ENCODE peak calls at places on chromosome 5, in nine cellular contexts. G is fibroblast of pulmonary artery, I is HCT116, F is heart right ventricle, D is left lung, L is GM12865, J is transverse colon, R is keratinocyte, M is A549. B is an unnamed sample.

GRCh38 chr5:179772355-179772754 is 21.4 kb upstream of the LTC4S start:
- DNase-seq in I (no peak), L (no peak), M (no peak), G (no peak), F (no peak), R (no peak), J (no peak), D (no peak), B (no peak)

GRCh38 chr5:199821-200645 is 8.7 kb downstream of the LRRC14B start:
- DNase-seq in F (no peak), J (no peak), M (no peak), G (no peak), L (no peak), R (no peak), I (no peak), D (no peak), B (no peak)

GRCh38 chr5:31948006-31948405 is 226.1 kb downstream of the GOLPH3 start:
- DNase-seq in D (no peak), M (no peak), G (no peak), L (no peak), I (no peak), J (no peak), R (peak; percentile 74), F (no peak), B (no peak)

GRCh38 chr5:36796171-36796570 is 80.4 kb upstream of the NIPBL start:
- DNase-seq in M (no peak), G (no peak), F (no peak), D (no peak), J (no peak), L (no peak), I (no peak), R (no peak), B (no peak)

GRCh38 chr5:164233796-164234195 is 728.4 kb downstream of the MAT2B start:
- DNase-seq in M (no peak), I (no peak), L (no peak), R (no peak), D (no peak), J (no peak), F (no peak), G (peak; percentile 66), B (no peak)

GRCh38 chr5:141486091-141486490 is 1.3 kb downstream of the PCDHGC4 start:
- DNase-seq in J (no peak), D (no peak), F (no peak), M (no peak), L (no peak), I (no peak), R (no peak), G (no peak), B (no peak)

GRCh38 chr5:72183231-72183630 is 76.0 kb downstream of the MAP1B start:
- DNase-seq in G (no peak), F (no peak), I (no peak), J (no peak), R (no peak), L (no peak), M (no peak), D (no peak), B (no peak)

GRCh38 chr5:177040814-177041410 is 18.4 kb downstream of the ZNF346 start:
- DNase-seq in F (peak; percentile 6), D (no peak), L (no peak), R (no peak), I (no peak), J (no peak), G (peak; percentile 27), M (no peak), B (no peak)

GRCh38 chr5:75601996-75602395 is 9.3 kb upstream of the ANKDD1B start:
- DNase-seq in I (no peak), M (peak; percentile 38), L (no peak), R (peak; percentile 58), D (no peak), J (no peak), F (no peak), G (no peak), B (no peak)

GRCh38 chr5:177457239-177458121 is 10.9 kb downstream of the PRR7 start:
- DNase-seq in R (no peak), J (peak; percentile 76), M (peak; percentile 98), D (no peak), G (peak; percentile 97), L (peak; percentile 96), F (peak; percentile 82), I (peak; percentile 97), B (peak; percentile 81)

GRCh38 chr5:1447772-1448361 is 2.6 kb upstream of the SLC6A3 start:
- DNase-seq in F (no peak), M (no peak), R (no peak), G (no peak), D (peak; percentile 14), I (no peak), J (no peak), L (no peak), B (peak; percentile 45)

GRCh38 chr5:79416499-79416898 is 97.4 kb downstream of the HOMER1 start:
- DNase-seq in M (no peak), F (no peak), G (no peak), J (peak; percentile 31), R (no peak), D (no peak), L (peak; percentile 73), I (no peak), B (no peak)

GRCh38 chr5:59351076-59351794 is 542.3 kb downstream of the PDE4D start:
- DNase-seq in M (no peak), G (peak; percentile 70), L (no peak), F (peak; percentile 48), D (no peak), R (no peak), J (no peak), I (no peak), B (no peak)

GRCh38 chr5:69048233-69048632 is 45.6 kb upstream of the SLC30A5 start:
- DNase-seq in R (no peak), I (no peak), D (no peak), L (peak; percentile 24), J (no peak), M (peak; percentile 17), G (no peak), F (no peak), B (no peak)

DNA sequence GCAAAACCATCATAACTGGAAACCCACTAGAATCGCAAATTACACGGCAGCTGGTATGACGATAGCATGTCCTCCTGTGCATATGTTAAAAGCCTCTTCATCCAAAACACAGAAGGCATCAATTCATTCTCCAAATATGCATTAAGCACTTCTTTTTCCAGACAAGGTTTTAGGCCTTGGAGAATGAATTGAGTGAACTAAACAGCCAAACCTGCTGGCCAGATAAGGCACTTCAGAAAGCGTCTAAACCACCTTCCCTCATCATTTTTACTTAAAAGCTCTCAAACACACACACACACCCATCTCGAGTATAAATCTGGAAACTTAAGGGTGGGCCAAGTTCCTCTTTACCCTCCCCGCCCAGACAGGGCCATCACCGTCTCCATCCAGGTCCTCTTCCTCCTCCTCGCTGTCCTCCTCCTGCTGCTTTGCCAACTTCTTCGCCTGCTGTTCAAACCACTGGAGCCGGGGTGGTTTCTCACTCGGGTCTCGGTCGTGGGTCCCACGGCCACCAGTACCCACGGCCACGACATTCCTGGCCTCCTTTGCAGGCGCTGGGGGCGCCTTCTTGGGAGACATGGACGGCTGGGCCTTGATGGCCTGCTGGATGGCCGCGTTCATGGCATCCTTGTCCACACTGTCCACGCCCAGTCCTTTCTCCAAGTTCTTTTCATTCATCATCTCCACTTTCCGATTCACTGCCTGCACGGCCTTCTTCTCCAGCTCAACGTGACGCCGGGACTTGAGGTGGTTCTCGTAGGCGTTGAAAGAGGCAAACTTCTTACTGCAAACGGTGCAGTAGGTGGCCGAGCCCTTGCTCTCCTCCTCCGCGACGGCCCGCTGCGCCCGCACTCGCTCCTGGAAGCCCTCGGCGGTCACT is 696 bp downstream of the ZNF622 start:
- DNase-seq in L (peak; percentile 11), G (no peak), J (peak; percentile 16), D (no peak), I (no peak), R (no peak), M (no peak), F (no peak), B (no peak)
- TF ChIP-seq CTCF in L (peak; percentile 4), G (peak; percentile 1), J (no peak), D (no peak), I (no peak), R (no peak), M (no peak), F (no peak), B (no peak)

GRCh38 chr5:14447958-14448881 is 133.4 kb upstream of the OTULINL start:
- DNase-seq in F (peak; percentile 43), I (no peak), J (no peak), L (peak; percentile 59), D (no peak), G (peak; percentile 78), M (no peak), R (no peak), B (no peak)
- H3K4me3 ChIP-seq in F (no peak overlapping the region), I (no peak overlapping the region), J (no peak overlapping the region), L (no peak overlapping the region), D (no peak overlapping the region), G (no peak overlapping the region), M (no peak overlapping the region), R (no peak overlapping the region), B (no peak overlapping the region)

GRCh38 chr5:147558826-147559225 is 49.0 kb upstream of the DPYSL3 start:
- DNase-seq in L (peak; percentile 28), F (peak; percentile 58), I (no peak), R (no peak), J (peak; percentile 29), G (peak; percentile 88), M (peak; percentile 41), D (peak; percentile 52), B (no peak)
- TF ChIP-seq CTCF in L (peak; percentile 37), F (peak; percentile 70), I (peak; percentile 46), R (peak; percentile 73), J (peak; percentile 54), G (peak; percentile 83), M (peak; percentile 48), D (peak; percentile 59), B (peak; percentile 20)

DNA sequence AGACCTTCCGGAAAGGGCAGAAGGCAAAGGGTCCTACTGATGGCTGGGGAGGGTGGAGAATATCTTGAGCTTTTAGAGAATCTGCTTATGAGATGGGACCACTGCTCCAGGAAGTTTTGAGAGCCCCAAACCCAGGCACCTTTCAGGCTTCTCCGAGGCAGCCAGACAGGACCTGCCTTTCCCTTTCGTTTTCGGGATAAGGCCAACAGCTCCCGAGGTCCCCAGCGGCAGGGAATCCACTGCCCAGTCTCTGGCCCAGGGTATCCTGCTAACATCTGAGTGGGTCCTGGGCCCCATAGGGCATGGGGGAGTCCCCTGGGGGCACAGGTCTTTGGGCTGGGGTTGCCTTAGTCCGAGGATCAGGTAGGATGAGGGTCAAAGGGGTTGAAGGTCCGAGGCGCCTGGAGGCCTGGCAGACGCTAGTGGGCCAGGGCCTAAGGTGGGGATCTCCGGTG is 3.3 kb downstream of the PITX1 start:
- DNase-seq in M (no peak), J (no peak), L (no peak), F (no peak), I (no peak), G (no peak), D (no peak), R (no peak), B (no peak)
- H3K4me3 ChIP-seq in M (no peak overlapping the region), J (peak overlapping the region; percentile 71), L (peak overlapping the region; percentile 32), F (peak overlapping the region; percentile 41), I (no peak overlapping the region), G (no peak overlapping the region), D (peak overlapping the region; percentile 22), R (peak overlapping the region; percentile 42), B (no peak overlapping the region)

B was measured in pancreas.